ENCODE peak calls at places on chromosomes 12 and 14, in five cellular contexts. One of them, this sample, is unnamed.

GRCh38 chr12:16350682-16351081 is 3.2 kb downstream of the MGST1 start:
- DNase-seq in GM10248: no peak
- DNase-seq in adrenal gland: peak
- DNase-seq in Peyer's patch: no peak
- DNase-seq in WTC11: no peak
- DNase-seq in this sample: peak

GRCh38 chr12:22687677-22688076 is 62.7 kb downstream of the ETNK1 start:
- DNase-seq in adrenal gland: no peak
- DNase-seq in WTC11: no peak
- DNase-seq in Peyer's patch: no peak
- DNase-seq in GM10248: no peak
- DNase-seq in this sample: peak

GRCh38 chr12:79838359-79838758 is 96.5 kb downstream of the PPP1R12A start:
- DNase-seq in Peyer's patch: no peak
- DNase-seq in GM10248: no peak
- DNase-seq in adrenal gland: no peak
- DNase-seq in WTC11: no peak
- DNase-seq in this sample: no peak

GRCh38 chr12:111268738-111269572 is 99.9 kb downstream of the PHETA1 start:
- DNase-seq in GM10248: peak
- DNase-seq in Peyer's patch: no peak
- DNase-seq in WTC11: peak
- DNase-seq in adrenal gland: no peak
- DNase-seq in this sample: no peak

GRCh38 chr14:24673534-24674203 is 39.7 kb upstream of the GZMB start:
- DNase-seq in Peyer's patch: peak
- DNase-seq in adrenal gland: no peak
- DNase-seq in WTC11: no peak
- DNase-seq in GM10248: peak
- DNase-seq in this sample: no peak

GRCh38 chr12:100752841-100753240 is 41.7 kb upstream of the ANO4 start:
- DNase-seq in GM10248: no peak
- DNase-seq in adrenal gland: no peak
- DNase-seq in WTC11: no peak
- DNase-seq in Peyer's patch: no peak
- DNase-seq in this sample: no peak

GRCh38 chr12:50174971-50175715 is 8.0 kb upstream of the CERS5 start:
- DNase-seq in Peyer's patch: no peak
- DNase-seq in WTC11: no peak
- DNase-seq in adrenal gland: peak
- DNase-seq in GM10248: peak
- DNase-seq in this sample: no peak

GRCh38 chr14:103136388-103137271 is 13.4 kb downstream of the TNFAIP2 start:
- DNase-seq in GM10248: no peak
- DNase-seq in Peyer's patch: no peak
- DNase-seq in WTC11: peak
- DNase-seq in adrenal gland: peak
- DNase-seq in this sample: no peak

GRCh38 chr12:95218852-95219171 is 1.2 kb downstream of the VEZT start:
- DNase-seq in Peyer's patch: peak
- DNase-seq in GM10248: peak
- DNase-seq in WTC11: no peak
- DNase-seq in adrenal gland: peak
- DNase-seq in this sample: no peak

GRCh38 chr12:26918321-26919215 is 19.2 kb downstream of the INTS13 start:
- DNase-seq in WTC11: no peak
- DNase-seq in Peyer's patch: no peak
- DNase-seq in adrenal gland: peak
- DNase-seq in GM10248: no peak
- DNase-seq in this sample: no peak

GRCh38 chr12:26919216-26919555 is 18.6 kb downstream of the INTS13 start:
- DNase-seq in WTC11: no peak
- DNase-seq in GM10248: no peak
- DNase-seq in adrenal gland: no peak
- DNase-seq in Peyer's patch: no peak
- DNase-seq in this sample: no peak

DNA sequence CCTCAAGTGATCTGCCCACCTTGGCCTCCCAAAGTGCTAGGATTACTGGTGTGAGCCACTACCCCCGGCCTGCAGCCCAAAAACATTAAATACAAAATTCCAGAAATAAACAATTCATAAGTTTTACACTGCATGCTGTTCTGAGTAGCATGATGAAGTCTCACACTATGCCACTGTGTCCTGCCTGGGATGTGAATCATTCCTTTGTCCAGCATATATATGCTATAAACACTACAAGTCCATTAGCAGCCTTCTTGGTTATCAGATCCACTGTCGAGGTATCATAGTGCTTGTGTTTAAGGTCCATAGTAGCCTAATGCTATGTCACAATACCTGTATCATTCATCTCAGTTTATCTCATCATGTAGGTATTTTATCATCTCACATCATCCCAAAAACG is 15.9 kb downstream of the INTS13 start:
- DNase-seq in GM10248: no peak
- DNase-seq in WTC11: no peak
- DNase-seq in Peyer's patch: no peak
- DNase-seq in adrenal gland: no peak
- DNase-seq in this sample: no peak
- TF ChIP-seq CTCF in GM10248: no peak
- TF ChIP-seq CTCF in WTC11: no peak
- TF ChIP-seq CTCF in Peyer's patch: no peak
- TF ChIP-seq CTCF in adrenal gland: no peak
- TF ChIP-seq CTCF in this sample: no peak

DNA sequence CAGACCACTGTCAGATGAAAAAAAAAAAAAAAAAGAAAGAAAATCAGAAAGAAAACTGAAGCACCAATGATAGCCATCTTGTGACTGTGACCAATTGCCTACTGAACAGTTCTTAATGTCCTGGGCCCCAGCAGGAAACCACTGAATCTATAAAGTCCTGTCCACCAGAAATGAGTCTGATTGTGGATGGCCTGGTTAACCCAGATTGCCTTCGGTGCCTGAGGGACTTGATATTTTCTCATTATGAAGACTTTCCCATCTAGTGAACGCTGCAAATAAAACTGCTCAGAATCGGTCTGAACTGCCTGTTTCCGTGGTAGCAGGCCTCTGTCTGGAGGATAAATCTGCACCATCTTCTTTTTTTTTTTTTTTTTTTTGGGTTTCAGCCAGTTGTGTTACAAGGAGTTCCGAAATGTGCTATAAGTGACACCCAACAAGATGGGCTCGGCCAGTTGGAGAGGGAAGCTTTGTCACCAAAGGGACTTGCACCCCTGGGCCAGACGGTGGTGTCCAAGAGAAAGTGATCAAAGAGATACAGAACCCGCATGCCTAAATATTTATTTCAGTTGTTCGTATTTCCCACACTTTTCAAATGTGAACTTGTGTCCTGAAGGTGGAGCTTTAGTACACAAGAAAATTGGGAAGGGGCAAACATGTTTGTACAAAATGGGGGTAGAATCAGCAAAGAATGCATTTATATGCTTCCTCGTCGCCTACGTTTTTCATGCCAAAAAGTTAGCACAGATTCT is 3.0 kb upstream of the PLXNC1 start:
- DNase-seq in GM10248: no peak
- DNase-seq in adrenal gland: no peak
- DNase-seq in WTC11: no peak
- DNase-seq in Peyer's patch: no peak
- DNase-seq in this sample: peak
- TF ChIP-seq CTCF in GM10248: peak
- TF ChIP-seq CTCF in adrenal gland: peak
- TF ChIP-seq CTCF in WTC11: no peak
- TF ChIP-seq CTCF in Peyer's patch: no peak
- TF ChIP-seq CTCF in this sample: peak

GRCh38 chr14:79274641-79275366 is 936.5 kb downstream of the DIO2 start:
- DNase-seq in WTC11: no peak
- DNase-seq in Peyer's patch: no peak
- DNase-seq in adrenal gland: no peak
- DNase-seq in GM10248: no peak
- DNase-seq in this sample: no peak
- TF ChIP-seq CTCF in WTC11: no peak
- TF ChIP-seq CTCF in Peyer's patch: no peak
- TF ChIP-seq CTCF in adrenal gland: no peak
- TF ChIP-seq CTCF in GM10248: no peak
- TF ChIP-seq CTCF in this sample: no peak

GRCh38 chr14:76473381-76474263 is 97.7 kb downstream of the ESRRB start:
- DNase-seq in adrenal gland: peak
- DNase-seq in GM10248: no peak
- DNase-seq in Peyer's patch: no peak
- DNase-seq in WTC11: peak
- DNase-seq in this sample: no peak
- TF ChIP-seq CTCF in adrenal gland: peak
- TF ChIP-seq CTCF in GM10248: no peak
- TF ChIP-seq CTCF in Peyer's patch: no peak
- TF ChIP-seq CTCF in WTC11: no peak
- TF ChIP-seq CTCF in this sample: no peak

DNA sequence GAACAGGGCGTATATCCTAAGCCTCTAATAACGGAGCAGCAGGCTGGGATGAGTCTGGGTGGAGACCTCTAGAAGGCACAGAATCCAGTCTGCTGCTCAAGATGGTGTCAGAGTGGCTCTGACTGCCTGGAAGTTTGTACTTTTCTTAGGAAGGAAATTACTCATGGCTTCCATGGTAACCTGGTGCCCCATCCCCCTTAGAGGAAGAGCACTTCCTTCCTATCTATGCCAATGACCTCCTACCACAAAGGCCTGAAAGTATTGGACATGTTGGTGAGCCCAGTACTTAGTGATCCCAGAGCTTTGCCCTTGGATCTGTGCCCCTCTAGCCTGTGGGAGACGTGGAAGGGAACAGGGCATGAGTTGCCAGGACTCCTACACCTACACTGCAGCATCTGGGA is 1.5 kb downstream of the BATF start:
- DNase-seq in WTC11: no peak
- DNase-seq in Peyer's patch: no peak
- DNase-seq in GM10248: no peak
- DNase-seq in adrenal gland: peak
- DNase-seq in this sample: no peak
- TF ChIP-seq CTCF in WTC11: no peak
- TF ChIP-seq CTCF in Peyer's patch: no peak
- TF ChIP-seq CTCF in GM10248: no peak
- TF ChIP-seq CTCF in adrenal gland: no peak
- TF ChIP-seq CTCF in this sample: no peak

GRCh38 chr14:91139776-91140175 is 25.9 kb downstream of the DGLUCY start:
- DNase-seq in WTC11: no peak
- DNase-seq in Peyer's patch: no peak
- DNase-seq in GM10248: no peak
- DNase-seq in adrenal gland: no peak
- DNase-seq in this sample: no peak

GRCh38 chr14:91142214-91142668 is 28.4 kb downstream of the DGLUCY start:
- DNase-seq in adrenal gland: no peak
- DNase-seq in Peyer's patch: peak
- DNase-seq in WTC11: no peak
- DNase-seq in GM10248: peak
- DNase-seq in this sample: no peak

GRCh38 chr14:91138511-91139359 is 24.9 kb downstream of the DGLUCY start:
- DNase-seq in WTC11: peak
- DNase-seq in GM10248: peak
- DNase-seq in Peyer's patch: no peak
- DNase-seq in adrenal gland: peak
- DNase-seq in this sample: no peak

GRCh38 chr14:91143862-91144261 is 30.0 kb downstream of the DGLUCY start:
- DNase-seq in adrenal gland: no peak
- DNase-seq in Peyer's patch: no peak
- DNase-seq in WTC11: no peak
- DNase-seq in GM10248: no peak
- DNase-seq in this sample: no peak

DNA sequence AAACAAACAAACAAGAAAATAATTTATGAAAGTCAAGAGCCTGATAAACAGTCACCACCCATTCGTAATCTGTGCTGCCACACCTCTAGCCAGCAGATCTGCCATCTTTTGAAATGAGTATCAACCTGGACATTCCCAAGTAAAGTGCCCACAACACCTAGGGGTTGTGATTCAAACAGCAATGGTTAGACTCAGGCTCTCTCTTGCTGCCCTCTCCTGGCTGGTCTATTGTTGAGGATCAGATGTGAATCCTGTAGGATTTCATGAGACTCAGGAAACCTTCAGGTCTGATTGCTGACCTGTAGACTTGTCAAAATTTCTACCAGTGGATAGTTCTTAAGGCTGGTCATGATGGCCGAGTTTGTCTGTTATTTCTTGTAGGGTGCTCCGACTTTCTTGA is 26.8 kb downstream of the DGLUCY start:
- DNase-seq in adrenal gland: peak
- DNase-seq in Peyer's patch: no peak
- DNase-seq in WTC11: peak
- DNase-seq in GM10248: no peak
- DNase-seq in this sample: no peak
- TF ChIP-seq CTCF in adrenal gland: peak
- TF ChIP-seq CTCF in Peyer's patch: no peak
- TF ChIP-seq CTCF in WTC11: no peak
- TF ChIP-seq CTCF in GM10248: peak
- TF ChIP-seq CTCF in this sample: peak

DNA sequence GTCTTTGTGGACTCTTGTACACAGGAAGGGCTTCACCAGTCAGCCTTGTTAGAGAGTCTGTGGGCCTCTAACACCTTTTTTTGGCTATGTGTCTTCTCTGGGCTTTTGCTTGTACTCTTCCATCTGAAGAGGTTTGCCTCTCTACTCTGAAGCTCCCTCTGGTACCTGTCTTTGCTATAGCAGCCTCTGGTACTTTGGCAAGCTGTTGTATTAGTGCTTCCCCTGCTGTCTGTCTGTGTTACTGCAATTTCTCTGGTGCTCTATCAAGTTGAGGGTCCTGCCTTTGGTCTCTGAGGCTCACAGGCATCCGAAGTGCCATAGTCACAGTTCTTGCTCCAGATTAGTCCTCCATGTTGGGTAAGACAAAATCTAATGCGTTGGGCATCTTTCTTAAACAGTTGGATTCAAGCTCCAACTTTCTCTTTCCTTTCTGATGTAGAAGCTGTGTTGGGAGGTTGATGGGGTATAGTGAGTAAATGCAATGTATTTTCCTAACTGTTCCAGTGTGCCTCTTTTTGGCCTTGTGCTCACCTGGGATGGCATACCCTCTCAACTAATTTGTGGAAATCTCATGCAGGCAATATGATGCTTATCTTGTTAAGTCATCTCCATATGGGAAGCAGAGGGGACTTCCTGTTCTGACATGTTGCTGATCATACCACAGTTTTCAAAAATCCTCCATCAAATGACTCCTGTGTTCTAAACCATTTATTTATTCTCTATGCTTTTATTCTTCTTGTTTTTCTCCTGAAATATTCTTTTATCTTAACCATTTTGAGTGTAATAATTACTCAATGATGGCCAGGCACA is 88.8 kb downstream of the ATF7IP start:
- DNase-seq in adrenal gland: no peak
- DNase-seq in WTC11: peak
- DNase-seq in Peyer's patch: no peak
- DNase-seq in GM10248: peak
- DNase-seq in this sample: no peak
- TF ChIP-seq CTCF in adrenal gland: peak
- TF ChIP-seq CTCF in WTC11: peak
- TF ChIP-seq CTCF in Peyer's patch: no peak
- TF ChIP-seq CTCF in GM10248: peak
- TF ChIP-seq CTCF in this sample: peak

DNA sequence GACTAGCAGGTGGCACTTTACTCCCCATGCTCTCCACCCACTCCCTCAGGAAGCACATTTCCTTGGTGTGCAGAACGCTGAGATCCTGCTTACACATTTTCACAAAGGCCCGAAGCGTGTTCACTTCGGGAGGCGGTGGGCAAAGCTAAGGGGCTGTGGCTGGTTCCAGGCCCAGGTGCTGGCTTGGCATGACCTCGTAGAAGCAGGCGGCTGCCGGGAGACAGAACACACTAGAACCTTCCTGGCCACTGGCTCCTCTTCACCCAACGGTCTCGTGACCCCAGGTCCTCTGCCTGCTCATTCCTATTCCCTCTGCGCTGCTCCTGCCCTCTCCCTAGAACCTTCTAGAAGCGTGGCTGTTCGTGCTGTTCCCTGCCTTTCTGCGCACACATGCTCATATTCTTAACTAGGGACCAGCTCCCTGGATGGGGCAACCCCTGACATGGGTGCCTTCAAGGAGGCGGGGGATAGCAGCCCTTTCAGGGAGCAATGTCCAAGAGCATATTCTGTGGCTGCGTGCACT is 43.3 kb downstream of the ATP23 start:
- DNase-seq in WTC11: no peak
- DNase-seq in Peyer's patch: no peak
- DNase-seq in GM10248: no peak
- DNase-seq in adrenal gland: no peak
- DNase-seq in this sample: no peak
- TF ChIP-seq CTCF in WTC11: no peak
- TF ChIP-seq CTCF in Peyer's patch: no peak
- TF ChIP-seq CTCF in GM10248: no peak
- TF ChIP-seq CTCF in adrenal gland: no peak
- TF ChIP-seq CTCF in this sample: no peak

This sample was measured in AG09319.